ENCODE peak calls at places on chromosomes 11 and 22, in five cellular contexts. One of them, this sample, is unnamed.

GRCh38 chr11:112498701-112499100 is 238.0 kb upstream of the PLET1 start:
- DNase-seq in stomach: no peak
- DNase-seq in tibial artery: no peak
- DNase-seq in aorta: no peak
- DNase-seq in A549: no peak
- DNase-seq in this sample: no peak

GRCh38 chr22:20175597-20175900 is 24.7 kb upstream of the CCDC188 start:
- DNase-seq in stomach: no peak
- DNase-seq in tibial artery: no peak
- DNase-seq in aorta: no peak
- DNase-seq in A549: no peak
- DNase-seq in this sample: no peak

GRCh38 chr11:35488117-35488516 is 37.3 kb downstream of the PAMR1 start:
- DNase-seq in stomach: no peak
- DNase-seq in tibial artery: no peak
- DNase-seq in aorta: no peak
- DNase-seq in A549: no peak
- DNase-seq in this sample: no peak

GRCh38 chr22:32810241-32811133 is 9.0 kb downstream of the TIMP3 start:
- DNase-seq in stomach: no peak
- DNase-seq in tibial artery: peak; percentile 29
- DNase-seq in aorta: no peak
- DNase-seq in A549: no peak
- DNase-seq in this sample: no peak

GRCh38 chr11:103537904-103538502 is 428.8 kb downstream of the DYNC2H1 start:
- DNase-seq in stomach: no peak
- DNase-seq in tibial artery: no peak
- DNase-seq in aorta: no peak
- DNase-seq in A549: no peak
- DNase-seq in this sample: no peak

GRCh38 chr11:129265125-129265788 is 73.1 kb upstream of the ARHGAP32 start:
- DNase-seq in stomach: no peak
- DNase-seq in tibial artery: no peak
- DNase-seq in aorta: no peak
- DNase-seq in A549: no peak
- DNase-seq in this sample: no peak

GRCh38 chr11:32109138-32109537 is 18.3 kb downstream of the RCN1 start:
- DNase-seq in stomach: no peak
- DNase-seq in tibial artery: no peak
- DNase-seq in aorta: no peak
- DNase-seq in A549: no peak
- DNase-seq in this sample: peak; percentile 72

GRCh38 chr11:86787651-86788050 is 12.7 kb upstream of the PRSS23 start:
- DNase-seq in stomach: no peak
- DNase-seq in tibial artery: no peak
- DNase-seq in aorta: no peak
- DNase-seq in A549: no peak
- DNase-seq in this sample: no peak

GRCh38 chr11:1082346-1082727 is 7.7 kb downstream of the MUC2 start:
- DNase-seq in stomach: no peak
- DNase-seq in tibial artery: peak; percentile 56
- DNase-seq in aorta: no peak
- DNase-seq in A549: no peak
- DNase-seq in this sample: no peak

GRCh38 chr11:88623536-88623935 is 286.0 kb upstream of the CTSC start:
- DNase-seq in stomach: no peak
- DNase-seq in tibial artery: no peak
- DNase-seq in aorta: no peak
- DNase-seq in A549: no peak
- DNase-seq in this sample: no peak

GRCh38 chr11:93329936-93330445 is 551 bp upstream of the DEUP1 start:
- DNase-seq in stomach: no peak
- DNase-seq in tibial artery: no peak
- DNase-seq in aorta: no peak
- DNase-seq in A549: peak; percentile 2
- DNase-seq in this sample: no peak

GRCh38 chr11:79198898-79199250 is 242.0 kb downstream of the TENM4 start:
- DNase-seq in stomach: no peak
- DNase-seq in tibial artery: no peak
- DNase-seq in aorta: peak; percentile 56
- DNase-seq in A549: no peak
- DNase-seq in this sample: peak; percentile 16

GRCh38 chr11:1074244-1075221 is at the start of gene MUC2:
- DNase-seq in stomach: no peak
- DNase-seq in tibial artery: peak; percentile 58
- DNase-seq in aorta: peak; percentile 42
- DNase-seq in A549: no peak
- DNase-seq in this sample: no peak

GRCh38 chr11:1228921-1229451 is 6.1 kb downstream of the MUC5B start:
- DNase-seq in stomach: no peak
- DNase-seq in tibial artery: peak; percentile 59
- DNase-seq in aorta: no peak
- DNase-seq in A549: no peak
- DNase-seq in this sample: no peak

GRCh38 chr11:67022961-67023956 is at the start of gene SYT12:
- DNase-seq in stomach: no peak
- DNase-seq in tibial artery: no peak
- DNase-seq in aorta: no peak
- DNase-seq in A549: peak; percentile 35
- DNase-seq in this sample: no peak

GRCh38 chr11:40187092-40187403 is 1272.4 kb downstream of the LRRC4C start:
- DNase-seq in stomach: no peak
- DNase-seq in tibial artery: no peak
- DNase-seq in aorta: no peak
- DNase-seq in A549: no peak
- DNase-seq in this sample: no peak

GRCh38 chr11:46903846-46904245 is 14.5 kb downstream of the LRP4 start:
- DNase-seq in stomach: no peak
- DNase-seq in tibial artery: no peak
- DNase-seq in aorta: no peak
- DNase-seq in A549: no peak
- DNase-seq in this sample: no peak

GRCh38 chr11:128476729-128477128 is 110.6 kb downstream of the ETS1 start:
- DNase-seq in stomach: no peak
- DNase-seq in tibial artery: no peak
- DNase-seq in aorta: no peak
- DNase-seq in A549: no peak
- DNase-seq in this sample: no peak

GRCh38 chr11:12817681-12818332 is 143.6 kb downstream of the TEAD1 start:
- DNase-seq in stomach: no peak
- DNase-seq in tibial artery: no peak
- DNase-seq in aorta: no peak
- DNase-seq in A549: no peak
- DNase-seq in this sample: no peak

GRCh38 chr11:12812849-12813248 is 138.6 kb downstream of the TEAD1 start:
- DNase-seq in stomach: no peak
- DNase-seq in tibial artery: no peak
- DNase-seq in aorta: no peak
- DNase-seq in A549: no peak
- DNase-seq in this sample: no peak

GRCh38 chr11:12815931-12816494 is 141.8 kb downstream of the TEAD1 start:
- DNase-seq in stomach: no peak
- DNase-seq in tibial artery: no peak
- DNase-seq in aorta: no peak
- DNase-seq in A549: no peak
- DNase-seq in this sample: no peak

GRCh38 chr11:12813371-12814225 is 139.4 kb downstream of the TEAD1 start:
- DNase-seq in stomach: peak; percentile 39
- DNase-seq in tibial artery: no peak
- DNase-seq in aorta: no peak
- DNase-seq in A549: peak; percentile 61
- DNase-seq in this sample: peak; percentile 69

DNA sequence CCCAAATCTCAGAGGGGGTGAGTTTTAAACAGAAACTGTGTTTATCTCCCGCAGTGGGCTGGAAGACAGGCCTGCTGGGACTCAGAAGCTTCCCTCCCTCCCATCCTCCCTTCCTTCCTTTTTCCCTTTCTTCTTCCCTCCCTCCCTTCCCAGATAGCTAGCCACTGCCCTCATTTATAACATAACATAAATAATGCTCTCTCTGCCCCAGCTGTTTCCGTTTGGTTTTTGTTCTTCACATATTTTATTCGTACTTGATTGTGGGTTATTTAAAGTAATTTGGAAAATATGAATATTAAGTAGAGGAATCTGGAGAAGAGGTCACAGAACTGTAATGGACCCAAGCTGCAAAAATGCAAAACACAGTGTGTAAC is 140.9 kb downstream of the TEAD1 start:
- DNase-seq in stomach: no peak
- DNase-seq in tibial artery: no peak
- DNase-seq in aorta: no peak
- DNase-seq in A549: no peak
- DNase-seq in this sample: no peak
- H3K4me3 ChIP-seq in stomach: peak overlapping the region; percentile 13
- H3K4me3 ChIP-seq in tibial artery: peak overlapping the region; percentile 22
- H3K4me3 ChIP-seq in aorta: no peak overlapping the region
- H3K4me3 ChIP-seq in A549: no peak overlapping the region
- H3K4me3 ChIP-seq in this sample: peak overlapping the region; percentile 39

GRCh38 chr22:49534386-49534785 is 293.3 kb downstream of the BRD1 start:
- DNase-seq in stomach: no peak
- DNase-seq in tibial artery: peak; percentile 21
- DNase-seq in aorta: no peak
- DNase-seq in A549: no peak
- DNase-seq in this sample: no peak
- H3K9me3 ChIP-seq in stomach: no peaks in the 10 kb centered on the region
- H3K9me3 ChIP-seq in tibial artery: no peaks in the 10 kb centered on the region
- H3K9me3 ChIP-seq in aorta: no peaks in the 10 kb centered on the region
- H3K9me3 ChIP-seq in A549: no peaks in the 10 kb centered on the region
- H3K9me3 ChIP-seq in this sample: peaks cover 82% of the 10 kb centered on the region

GRCh38 chr11:8786933-8787332 is 104.3 kb downstream of the RPL27A start:
- DNase-seq in stomach: no peak
- DNase-seq in tibial artery: no peak
- DNase-seq in aorta: no peak
- DNase-seq in A549: no peak
- DNase-seq in this sample: no peak
- H3K4me3 ChIP-seq in stomach: no peak overlapping the region
- H3K4me3 ChIP-seq in tibial artery: no peak overlapping the region
- H3K4me3 ChIP-seq in aorta: no peak overlapping the region
- H3K4me3 ChIP-seq in A549: no peak overlapping the region
- H3K4me3 ChIP-seq in this sample: no peak overlapping the region

GRCh38 chr22:47914481-47915097 is 1152.1 kb downstream of the TBC1D22A start:
- DNase-seq in stomach: no peak
- DNase-seq in tibial artery: no peak
- DNase-seq in aorta: no peak
- DNase-seq in A549: no peak
- DNase-seq in this sample: no peak
- H3K9me3 ChIP-seq in stomach: peaks cover 8% of the 10 kb centered on the region
- H3K9me3 ChIP-seq in tibial artery: no peaks in the 10 kb centered on the region
- H3K9me3 ChIP-seq in aorta: peaks cover 3% of the 10 kb centered on the region
- H3K9me3 ChIP-seq in A549: peaks cover 7% of the 10 kb centered on the region
- H3K9me3 ChIP-seq in this sample: peaks cover 49% of the 10 kb centered on the region

DNA sequence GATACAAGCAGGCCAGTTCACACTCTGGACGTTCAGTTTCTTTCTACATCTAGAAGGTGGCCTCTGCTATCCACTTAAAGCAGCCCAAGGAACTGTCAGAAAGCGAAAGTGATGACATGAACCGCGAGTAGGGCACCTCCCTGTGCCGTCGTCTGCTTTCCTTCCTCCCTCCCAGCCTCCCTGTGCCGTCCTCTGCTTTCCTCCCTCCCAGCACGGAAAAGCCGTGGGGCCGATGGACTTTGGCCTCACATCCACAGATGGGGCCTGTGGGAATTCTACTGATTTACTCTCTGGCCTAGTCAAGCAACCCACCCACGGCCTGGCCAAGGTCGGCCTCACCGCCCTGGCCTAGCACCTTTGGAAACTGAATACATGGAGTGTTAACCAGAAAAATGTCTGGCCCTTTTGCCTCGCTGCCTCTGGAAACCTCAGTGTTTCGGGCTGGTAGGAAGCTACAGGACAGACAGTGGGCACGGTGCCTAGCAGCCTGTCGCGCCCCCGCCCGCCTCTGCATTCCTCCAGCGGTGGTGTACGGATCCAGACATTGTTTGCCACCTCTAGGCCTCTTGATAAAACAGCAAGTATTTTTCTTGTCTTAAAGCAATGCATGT is 14.2 kb downstream of the PEX26 start:
- DNase-seq in stomach: peak; percentile 75
- DNase-seq in tibial artery: no peak
- DNase-seq in aorta: peak; percentile 81
- DNase-seq in A549: peak; percentile 40
- DNase-seq in this sample: no peak
- H3K4me3 ChIP-seq in stomach: peak overlapping the region; percentile 32
- H3K4me3 ChIP-seq in tibial artery: peak overlapping the region; percentile 49
- H3K4me3 ChIP-seq in aorta: no peak overlapping the region
- H3K4me3 ChIP-seq in A549: peak overlapping the region; percentile 20
- H3K4me3 ChIP-seq in this sample: peak overlapping the region; percentile 37

This sample was measured in AG04450.